ENCODE peak calls at places on chromosomes 6 and 20, in five cellular contexts. I, Z, A, K and H are unnamed samples. For H3K4me1, the result is how much of the 10 kb centered on the place peaks cover.

GRCh38 chr6:122833229-122833556 is 44.1 kb downstream of the SMPDL3A start:
- DNase-seq in I (no peak), Z (no peak), A (no peak), K (no peak), H (no peak)

GRCh38 chr20:1900321-1900791 is 5.1 kb downstream of the SIRPA start:
- DNase-seq in I (peak), Z (no peak), A (peak), K (peak), H (no peak)

GRCh38 chr6:35017461-35018183 is 123.5 kb downstream of the TCP11 start:
- DNase-seq in I (no peak), Z (peak), A (no peak), K (no peak), H (no peak)

GRCh38 chr6:100281471-100281878 is 183.2 kb downstream of the SIM1 start:
- DNase-seq in I (peak), Z (peak), A (no peak), K (no peak), H (no peak)

GRCh38 chr20:761418-762381 is 6.6 kb downstream of the SLC52A3 start:
- DNase-seq in I (no peak), Z (peak), A (no peak), K (no peak), H (no peak)

GRCh38 chr20:4167261-4168004 is 152.1 kb upstream of the RNF24 start:
- DNase-seq in I (no peak), Z (no peak), A (no peak), K (no peak), H (no peak)

GRCh38 chr6:89368107-89368506 is 15.6 kb upstream of the UBE2J1 start:
- DNase-seq in I (peak), Z (no peak), A (peak), K (no peak), H (no peak)

GRCh38 chr6:78345882-78346281 is 521.5 kb upstream of the IRAK1BP1 start:
- DNase-seq in I (no peak), Z (no peak), A (no peak), K (no peak), H (no peak)

GRCh38 chr20:58086763-58087566 is 141.5 kb downstream of the ANKRD60 start:
- DNase-seq in I (peak), Z (no peak), A (peak), K (no peak), H (no peak)

GRCh38 chr6:436308-437041 is 44.9 kb downstream of the IRF4 start:
- DNase-seq in I (no peak), Z (peak), A (no peak), K (no peak), H (no peak)

GRCh38 chr6:150004101-150004782 is 21.1 kb downstream of the RAET1L start:
- DNase-seq in I (no peak), Z (no peak), A (no peak), K (no peak), H (no peak)

GRCh38 chr6:14784596-14785360 is 461.1 kb upstream of the JARID2 start:
- DNase-seq in I (no peak), Z (no peak), A (no peak), K (peak), H (no peak)

GRCh38 chr20:8388707-8389106 is 256.6 kb downstream of the PLCB1 start:
- DNase-seq in I (no peak), Z (no peak), A (no peak), K (no peak), H (no peak)

GRCh38 chr6:100479180-100480035 is 14.7 kb upstream of the SIM1 start:
- DNase-seq in I (peak), Z (no peak), A (no peak), K (no peak), H (no peak)

GRCh38 chr6:46888578-46888977 is 33.2 kb downstream of the ADGRF5 start:
- DNase-seq in I (no peak), Z (no peak), A (no peak), K (no peak), H (no peak)

GRCh38 chr6:18155864-18156396 is 708 bp downstream of the KDM1B start:
- DNase-seq in I (peak), Z (no peak), A (peak), K (peak), H (peak)

GRCh38 chr20:23625236-23625964 is 12.4 kb downstream of the CST3 start:
- DNase-seq in I (no peak), Z (no peak), A (no peak), K (no peak), H (peak)

GRCh38 chr20:34512955-34513419 is 3.2 kb upstream of the DYNLRB1 start:
- DNase-seq in I (no peak), Z (no peak), A (no peak), K (no peak), H (no peak)

GRCh38 chr6:107217248-107217647 is 101.9 kb upstream of the BEND3 start:
- DNase-seq in I (no peak), Z (no peak), A (no peak), K (no peak), H (no peak)

GRCh38 chr20:2799688-2800589 is 488 bp downstream of the CPXM1 start:
- DNase-seq in I (no peak), Z (peak), A (no peak), K (no peak), H (no peak)

GRCh38 chr6:52409499-52409898 is 10.6 kb upstream of the EFHC1 start:
- DNase-seq in I (no peak), Z (no peak), A (no peak), K (no peak), H (no peak)

DNA sequence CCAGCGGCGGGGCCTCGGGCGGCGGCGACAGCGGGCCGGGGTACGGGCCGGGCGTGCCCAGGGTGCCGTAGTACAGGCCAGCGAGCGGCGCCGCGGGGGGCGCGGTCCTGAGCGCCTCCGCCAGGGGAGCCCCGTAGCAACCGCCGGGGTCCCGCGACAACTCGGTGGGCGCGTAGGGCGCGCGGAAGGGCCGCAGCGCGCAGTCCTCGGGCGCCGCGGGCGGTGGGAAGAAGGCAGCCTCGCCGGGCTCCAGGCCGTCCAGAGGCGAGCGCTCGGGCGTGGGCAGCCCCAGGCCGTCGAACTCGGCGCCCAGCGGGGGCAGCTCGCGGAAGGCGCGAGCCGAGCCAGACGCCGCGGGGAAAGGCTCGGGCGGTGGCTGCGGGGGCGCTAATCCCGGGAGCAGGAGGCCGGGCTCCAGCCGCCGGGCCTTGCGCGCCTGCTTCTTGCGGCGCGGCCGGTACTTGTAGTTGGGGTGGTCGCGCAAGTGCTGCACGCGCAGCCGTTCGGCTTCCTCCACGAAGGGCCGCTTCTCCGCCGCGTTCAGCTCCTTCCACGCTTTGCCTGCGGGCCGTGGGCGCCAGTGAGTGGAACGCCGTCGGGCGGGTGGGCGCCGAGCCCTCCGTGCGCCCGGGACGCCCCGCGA is 916 bp downstream of the SOX18 start:
- DNase-seq in I (no peak), Z (peak), A (no peak), K (no peak), H (no peak)
- TF ChIP-seq POLR2A in I (no peak), Z (no peak), A (no peak), K (no peak), H (no peak)

GRCh38 chr20:35768731-35769664 is 2.8 kb upstream of the PHF20 start:
- DNase-seq in I (peak), Z (no peak), A (peak), K (peak), H (peak)
- H3K4me1 ChIP-seq in I (under half), Z (half or more), A (under half), K (under half), H (under half)

GRCh38 chr6:43798688-43799444 is 28.9 kb downstream of the VEGFA start:
- DNase-seq in I (peak), Z (no peak), A (peak), K (no peak), H (no peak)
- TF ChIP-seq POLR2A in I (no peak), Z (no peak), A (no peak), K (no peak), H (no peak)

DNA sequence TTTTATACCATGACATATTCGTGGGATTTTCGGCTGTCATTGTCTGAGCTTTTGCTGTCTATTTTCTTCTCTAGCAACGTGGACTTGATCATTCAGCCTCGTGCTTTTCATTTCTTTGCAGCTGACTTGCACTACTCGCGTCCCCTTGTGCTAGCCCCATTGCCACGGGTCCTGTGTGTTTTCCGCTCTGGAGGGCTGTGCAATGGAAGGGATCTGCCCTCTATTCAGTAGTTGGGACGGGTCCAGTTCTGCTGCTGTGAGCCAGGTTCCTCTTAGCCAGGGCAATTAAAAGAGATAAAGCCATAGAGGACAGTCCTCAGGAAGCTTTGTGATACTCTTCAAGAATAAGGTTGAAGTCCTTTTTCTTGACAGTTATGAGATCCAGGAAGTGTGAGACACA is 17.6 kb downstream of the NEDD9 start:
- DNase-seq in I (no peak), Z (no peak), A (no peak), K (no peak), H (no peak)
- H3K4me1 ChIP-seq in I (under half), Z (half or more), A (half or more), K (under half), H (half or more)

GRCh38 chr6:109455161-109455501 is 441 bp downstream of the MICAL1 start:
- DNase-seq in I (no peak), Z (peak), A (no peak), K (no peak), H (no peak)

GRCh38 chr6:109456710-109457595 is 1.4 kb upstream of the MICAL1 start:
- DNase-seq in I (no peak), Z (no peak), A (no peak), K (no peak), H (no peak)

GRCh38 chr6:109456283-109456583 is 661 bp upstream of the MICAL1 start:
- DNase-seq in I (no peak), Z (no peak), A (no peak), K (no peak), H (no peak)

GRCh38 chr6:109454483-109455160 is 950 bp downstream of the MICAL1 start:
- DNase-seq in I (no peak), Z (peak), A (no peak), K (no peak), H (no peak)

GRCh38 chr6:109455502-109456282 is at the start of gene MICAL1:
- DNase-seq in I (peak), Z (peak), A (peak), K (no peak), H (no peak)
- TF ChIP-seq POLR2A in I (peak), Z (peak), A (peak), K (peak), H (no peak)